ENCODE peak calls at places on chromosomes 7 and 10, in nine cellular contexts. K, T, I, S, A, R, H, B and Q are unnamed samples.

GRCh38 chr7:150944066-150945042 is 33.8 kb downstream of the KCNH2 start:
- DNase-seq in K (peak), T (no peak), I (no peak), S (no peak), A (no peak), R (no peak), H (no peak), B (no peak), Q (no peak)

GRCh38 chr10:94225589-94225988 is 137.2 kb downstream of the NOC3L start:
- DNase-seq in K (no peak), T (peak), I (peak), S (no peak), A (no peak), R (peak), H (no peak), B (no peak), Q (no peak)

GRCh38 chr7:46549892-46550639 is 629.0 kb upstream of the IGFBP3 start:
- DNase-seq in K (peak), T (no peak), I (no peak), S (no peak), A (no peak), R (no peak), H (no peak), B (no peak), Q (no peak)

GRCh38 chr10:118543714-118544400 is 51.6 kb downstream of the PRLHR start:
- DNase-seq in K (peak), T (peak), I (peak), S (no peak), A (no peak), R (peak), H (no peak), B (peak), Q (peak)

GRCh38 chr10:61750943-61751471 is 88.3 kb downstream of the CABCOCO1 start:
- DNase-seq in K (peak), T (no peak), I (peak), S (no peak), A (peak), R (peak), H (peak), B (peak), Q (peak)

GRCh38 chr7:55304363-55304762 is 60.8 kb upstream of the LANCL2 start:
- DNase-seq in K (no peak), T (no peak), I (peak), S (no peak), A (no peak), R (peak), H (no peak), B (no peak), Q (no peak)

GRCh38 chr7:27172388-27172774 is 1.7 kb downstream of the HOXA10 start:
- DNase-seq in K (no peak), T (no peak), I (no peak), S (no peak), A (peak), R (peak), H (no peak), B (no peak), Q (peak)

GRCh38 chr10:5561704-5562645 is 37.2 kb downstream of the CALML3 start:
- DNase-seq in K (no peak), T (no peak), I (no peak), S (no peak), A (peak), R (no peak), H (no peak), B (no peak), Q (no peak)

GRCh38 chr10:5195727-5196374 is 786 bp upstream of the AKR1C4 start:
- DNase-seq in K (no peak), T (no peak), I (no peak), S (no peak), A (no peak), R (no peak), H (no peak), B (no peak), Q (no peak)

GRCh38 chr7:982511-983181 is at the start of gene CYP2W1:
- DNase-seq in K (no peak), T (no peak), I (no peak), S (no peak), A (no peak), R (no peak), H (no peak), B (no peak), Q (no peak)

GRCh38 chr10:5268743-5269142 is 72.1 kb downstream of the AKR1C4 start:
- DNase-seq in K (no peak), T (no peak), I (no peak), S (no peak), A (no peak), R (no peak), H (no peak), B (no peak), Q (no peak)

GRCh38 chr7:90580051-90580450 is 16.1 kb upstream of the CDK14 start:
- DNase-seq in K (peak), T (no peak), I (peak), S (no peak), A (no peak), R (no peak), H (no peak), B (no peak), Q (no peak)

GRCh38 chr7:116525298-116525912 is 569 bp downstream of the CAV1 start:
- DNase-seq in K (peak), T (no peak), I (no peak), S (no peak), A (peak), R (no peak), H (peak), B (no peak), Q (peak)

GRCh38 chr7:105268056-105268455 is 120.7 kb downstream of the SRPK2 start:
- DNase-seq in K (peak), T (peak), I (peak), S (no peak), A (no peak), R (peak), H (no peak), B (peak), Q (no peak)

GRCh38 chr10:92131271-92131820 is 159.5 kb downstream of the CPEB3 start:
- DNase-seq in K (no peak), T (no peak), I (peak), S (no peak), A (no peak), R (no peak), H (no peak), B (no peak), Q (no peak)

GRCh38 chr7:17374654-17375053 is 76.2 kb downstream of the AHR start:
- DNase-seq in K (no peak), T (no peak), I (no peak), S (no peak), A (no peak), R (peak), H (no peak), B (no peak), Q (no peak)

GRCh38 chr10:36313142-36313541 is 671.0 kb upstream of the FZD8 start:
- DNase-seq in K (no peak), T (no peak), I (no peak), S (no peak), A (no peak), R (no peak), H (no peak), B (no peak), Q (no peak)

GRCh38 chr7:113099284-113099919 is 12.8 kb upstream of the GPR85 start:
- DNase-seq in K (peak), T (no peak), I (no peak), S (no peak), A (no peak), R (no peak), H (no peak), B (peak), Q (no peak)

GRCh38 chr10:31096161-31096560 is 64.5 kb upstream of the ZNF438 start:
- DNase-seq in K (no peak), T (no peak), I (no peak), S (no peak), A (no peak), R (no peak), H (no peak), B (no peak), Q (no peak)

GRCh38 chr10:210297-210696 is 75.0 kb downstream of the ZMYND11 start:
- DNase-seq in K (no peak), T (no peak), I (no peak), S (no peak), A (no peak), R (no peak), H (no peak), B (no peak), Q (no peak)

GRCh38 chr7:39952791-39953190 is 2.7 kb downstream of the CDK13 start:
- DNase-seq in K (peak), T (no peak), I (peak), S (no peak), A (no peak), R (peak), H (no peak), B (peak), Q (no peak)

GRCh38 chr10:63761243-63761642 is 240.0 kb downstream of the REEP3 start:
- DNase-seq in K (no peak), T (no peak), I (no peak), S (no peak), A (no peak), R (no peak), H (no peak), B (no peak), Q (no peak)

GRCh38 chr7:5420108-5420840 is 3.4 kb downstream of the TNRC18 start:
- DNase-seq in K (peak), T (no peak), I (no peak), S (no peak), A (no peak), R (no peak), H (no peak), B (no peak), Q (peak)

GRCh38 chr10:79483299-79483698 is 29.0 kb upstream of the EIF5AL1 start:
- DNase-seq in K (no peak), T (no peak), I (peak), S (no peak), A (no peak), R (peak), H (no peak), B (no peak), Q (no peak)

GRCh38 chr10:99396471-99396870 is 34.0 kb downstream of the GOT1 start:
- DNase-seq in K (no peak), T (no peak), I (peak), S (no peak), A (no peak), R (peak), H (no peak), B (peak), Q (no peak)

GRCh38 chr7:76358053-76358477 is 726 bp downstream of the YWHAG start:
- DNase-seq in K (peak), T (no peak), I (peak), S (peak), A (peak), R (no peak), H (peak), B (peak), Q (peak)

GRCh38 chr7:41940760-41941343 is 238.0 kb upstream of the INHBA start:
- DNase-seq in K (peak), T (no peak), I (peak), S (no peak), A (no peak), R (peak), H (peak), B (peak), Q (peak)

GRCh38 chr7:41943098-41943577 is 240.2 kb upstream of the INHBA start:
- DNase-seq in K (peak), T (peak), I (peak), S (peak), A (peak), R (peak), H (peak), B (peak), Q (peak)

GRCh38 chr7:41938371-41938770 is 235.5 kb upstream of the INHBA start:
- DNase-seq in K (no peak), T (no peak), I (no peak), S (no peak), A (no peak), R (no peak), H (no peak), B (no peak), Q (no peak)

GRCh38 chr7:41942468-41943097 is 239.7 kb upstream of the INHBA start:
- DNase-seq in K (no peak), T (no peak), I (peak), S (no peak), A (no peak), R (peak), H (no peak), B (peak), Q (no peak)
- H3K4me3 ChIP-seq in K (no peak), T (peak), I (peak), S (peak), A (no peak), R (peak), H (peak), B (peak), Q (no peak)

GRCh38 chr10:102963237-102963886 is 45.3 kb downstream of the CNNM2 start:
- DNase-seq in K (no peak), T (no peak), I (no peak), S (no peak), A (no peak), R (peak), H (no peak), B (peak), Q (no peak)
- TF ChIP-seq CTCF in K (no peak), T (no peak), I (no peak), S (no peak), A (no peak), R (no peak), H (no peak), B (no peak), Q (no peak)

GRCh38 chr10:50250058-50250854 is 1.1 kb downstream of the ASAH2 start:
- DNase-seq in K (no peak), T (no peak), I (no peak), S (no peak), A (no peak), R (no peak), H (no peak), B (no peak), Q (no peak)

GRCh38 chr10:50244201-50244600 is 7.1 kb downstream of the ASAH2 start:
- DNase-seq in K (no peak), T (no peak), I (no peak), S (no peak), A (no peak), R (no peak), H (no peak), B (no peak), Q (no peak)

GRCh38 chr10:50248598-50248997 is 2.7 kb downstream of the ASAH2 start:
- DNase-seq in K (no peak), T (no peak), I (no peak), S (no peak), A (no peak), R (no peak), H (no peak), B (no peak), Q (no peak)

GRCh38 chr10:50251309-50251850 is at the start of gene ASAH2:
- DNase-seq in K (no peak), T (no peak), I (no peak), S (no peak), A (no peak), R (no peak), H (no peak), B (no peak), Q (no peak)

DNA sequence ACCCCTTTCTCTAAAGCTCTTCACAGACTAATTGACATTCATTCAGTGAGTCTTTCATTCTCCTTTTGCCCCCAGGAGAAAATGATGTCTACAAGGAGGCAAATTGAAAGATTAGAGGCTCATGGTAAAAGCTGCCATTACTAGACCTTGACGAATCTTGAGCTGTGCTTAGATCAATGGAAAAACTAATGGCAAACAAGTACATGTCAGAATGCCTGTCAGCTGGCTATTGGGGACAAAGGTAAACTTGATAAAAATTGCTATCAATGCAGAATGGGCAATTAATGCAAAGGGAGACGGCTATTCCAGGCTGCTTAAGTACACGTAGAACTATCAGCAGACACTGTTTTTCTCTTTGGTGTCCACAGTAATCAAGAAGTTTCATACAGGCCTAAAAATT is 3.3 kb downstream of the ASAH2 start:
- DNase-seq in K (no peak), T (no peak), I (no peak), S (no peak), A (no peak), R (no peak), H (no peak), B (no peak), Q (no peak)
- H3K4me3 ChIP-seq in K (no peak), T (no peak), I (no peak), S (no peak), A (no peak), R (no peak), H (no peak), B (no peak), Q (no peak)

GRCh38 chr7:67621704-67622103 is 625.1 kb downstream of the TYW1 start:
- DNase-seq in K (no peak), T (no peak), I (no peak), S (no peak), A (no peak), R (no peak), H (no peak), B (no peak), Q (no peak)

GRCh38 chr7:67620216-67620933 is 623.7 kb downstream of the TYW1 start:
- DNase-seq in K (no peak), T (no peak), I (no peak), S (no peak), A (no peak), R (no peak), H (no peak), B (no peak), Q (no peak)

GRCh38 chr7:67616517-67616916 is 619.9 kb downstream of the TYW1 start:
- DNase-seq in K (no peak), T (no peak), I (no peak), S (no peak), A (no peak), R (no peak), H (no peak), B (no peak), Q (no peak)

GRCh38 chr7:67614843-67615242 is 618.2 kb downstream of the TYW1 start:
- DNase-seq in K (no peak), T (no peak), I (no peak), S (no peak), A (no peak), R (no peak), H (no peak), B (no peak), Q (no peak)

GRCh38 chr7:67618569-67619543 is 622.2 kb downstream of the TYW1 start:
- DNase-seq in K (no peak), T (no peak), I (no peak), S (no peak), A (no peak), R (peak), H (peak), B (no peak), Q (no peak)
- TF ChIP-seq CTCF in K (no peak), T (no peak), I (no peak), S (no peak), A (no peak), R (no peak), H (peak), B (no peak), Q (no peak)